ENCODE peak calls at places on chromosomes 2 and 18, in eight cellular contexts. X, H, R, F, E, Z, U and Q are unnamed samples.

GRCh38 chr2:47174731-47175361 is 19.7 kb upstream of the STPG4 start:
- DNase-seq in X (no peak), H (peak), R (no peak), F (peak), E (peak), Z (no peak), U (peak), Q (no peak)

GRCh38 chr18:76801567-76802505 is 20.5 kb upstream of the ZNF236 start:
- DNase-seq in X (no peak), H (peak), R (peak), F (no peak), E (peak), Z (peak), U (peak), Q (peak)

GRCh38 chr18:70422061-70422965 is 133.5 kb downstream of the SOCS6 start:
- DNase-seq in X (peak), H (peak), R (no peak), F (no peak), E (peak), Z (no peak), U (peak), Q (peak)

GRCh38 chr2:23762141-23762540 is 164.8 kb downstream of the ATAD2B start:
- DNase-seq in X (no peak), H (no peak), R (no peak), F (no peak), E (no peak), Z (no peak), U (no peak), Q (no peak)

GRCh38 chr2:127358044-127358443 is 29.7 kb downstream of the MAP3K2 start:
- DNase-seq in X (no peak), H (no peak), R (no peak), F (no peak), E (no peak), Z (no peak), U (no peak), Q (no peak)

GRCh38 chr2:224688996-224689395 is 27.2 kb downstream of the CCDC195 start:
- DNase-seq in X (no peak), H (no peak), R (no peak), F (no peak), E (no peak), Z (no peak), U (no peak), Q (no peak)

GRCh38 chr18:24049142-24049541 is 34.6 kb downstream of the TTC39C start:
- DNase-seq in X (no peak), H (no peak), R (no peak), F (no peak), E (no peak), Z (no peak), U (no peak), Q (no peak)

GRCh38 chr18:45441110-45441842 is 174.0 kb upstream of the SLC14A2 start:
- DNase-seq in X (no peak), H (no peak), R (no peak), F (no peak), E (no peak), Z (no peak), U (peak), Q (no peak)

GRCh38 chr2:156803243-156803642 is 367.1 kb downstream of the GPD2 start:
- DNase-seq in X (no peak), H (peak), R (no peak), F (no peak), E (no peak), Z (no peak), U (no peak), Q (no peak)

GRCh38 chr2:158486970-158487325 is 30.2 kb downstream of the PKP4 start:
- DNase-seq in X (no peak), H (no peak), R (no peak), F (no peak), E (no peak), Z (no peak), U (peak), Q (no peak)

GRCh38 chr2:9232886-9233285 is 26.3 kb downstream of the ASAP2 start:
- DNase-seq in X (no peak), H (no peak), R (no peak), F (no peak), E (no peak), Z (no peak), U (peak), Q (no peak)

GRCh38 chr2:156394033-156394741 is 42.0 kb upstream of the GPD2 start:
- DNase-seq in X (no peak), H (no peak), R (no peak), F (no peak), E (no peak), Z (no peak), U (no peak), Q (no peak)

GRCh38 chr2:14720319-14720718 is 87.8 kb downstream of the LRATD1 start:
- DNase-seq in X (no peak), H (no peak), R (no peak), F (no peak), E (no peak), Z (no peak), U (no peak), Q (no peak)

GRCh38 chr2:146124741-146125140 is 1604.8 kb upstream of the ZEB2 start:
- DNase-seq in X (peak), H (no peak), R (no peak), F (no peak), E (peak), Z (no peak), U (no peak), Q (no peak)

GRCh38 chr2:31238126-31238905 is 4.4 kb downstream of the EHD3 start:
- DNase-seq in X (no peak), H (no peak), R (no peak), F (no peak), E (no peak), Z (no peak), U (no peak), Q (no peak)

GRCh38 chr18:24530630-24531111 is 70.2 kb downstream of the HRH4 start:
- DNase-seq in X (no peak), H (no peak), R (no peak), F (no peak), E (peak), Z (no peak), U (peak), Q (no peak)

GRCh38 chr2:157899125-157899839 is 23.2 kb upstream of the ACVR1 start:
- DNase-seq in X (no peak), H (no peak), R (no peak), F (no peak), E (no peak), Z (no peak), U (no peak), Q (no peak)

GRCh38 chr2:142689206-142689605 is 188.3 kb upstream of the KYNU start:
- DNase-seq in X (no peak), H (no peak), R (no peak), F (no peak), E (no peak), Z (no peak), U (no peak), Q (no peak)

GRCh38 chr18:75229437-75229836 is 18.8 kb downstream of the TSHZ1 start:
- DNase-seq in X (no peak), H (no peak), R (no peak), F (no peak), E (no peak), Z (no peak), U (no peak), Q (no peak)

GRCh38 chr2:29783696-29784095 is 137.7 kb downstream of the ALK start:
- DNase-seq in X (no peak), H (no peak), R (no peak), F (no peak), E (no peak), Z (no peak), U (no peak), Q (no peak)

GRCh38 chr2:71358931-71359671 is 27.5 kb downstream of the ZNF638 start:
- DNase-seq in X (no peak), H (no peak), R (no peak), F (no peak), E (no peak), Z (no peak), U (no peak), Q (no peak)

GRCh38 chr2:182858671-182859070 is 7.8 kb downstream of the FRZB start:
- DNase-seq in X (no peak), H (no peak), R (no peak), F (no peak), E (no peak), Z (no peak), U (no peak), Q (no peak)

GRCh38 chr2:179669196-179669595 is 192.2 kb downstream of the ZNF385B start:
- DNase-seq in X (no peak), H (no peak), R (no peak), F (no peak), E (no peak), Z (no peak), U (no peak), Q (no peak)

GRCh38 chr18:3842844-3843243 is 392.9 kb downstream of the TGIF1 start:
- DNase-seq in X (no peak), H (no peak), R (no peak), F (no peak), E (no peak), Z (no peak), U (no peak), Q (no peak)

GRCh38 chr2:197599285-197599965 is 76.0 kb downstream of the RFTN2 start:
- DNase-seq in X (no peak), H (no peak), R (peak), F (no peak), E (peak), Z (peak), U (peak), Q (no peak)

GRCh38 chr18:69648486-69648885 is 247.8 kb downstream of the DOK6 start:
- DNase-seq in X (no peak), H (peak), R (no peak), F (no peak), E (no peak), Z (no peak), U (no peak), Q (no peak)